ENCODE peak calls at places on chromosomes 2 and 18, in eight cellular contexts. One of them, this sample, is unnamed.
A peak's percentile ranks its signal among the peaks of the same experiment; 100 is the strongest.

GRCh38 chr2:85754313-85755095 is 713 bp downstream of the ATOH8 start:
- DNase-seq in psoas muscle: peak; percentile 71
- DNase-seq in HCT116: no peak
- DNase-seq in lower lobe of right lung: peak; percentile 69
- DNase-seq in adipocyte: peak; percentile 66
- DNase-seq in colonic mucosa: no peak
- DNase-seq in breast epithelium: no peak
- DNase-seq in heart left ventricle: no peak
- DNase-seq in this sample: peak; percentile 72

GRCh38 chr2:1550658-1551316 is 137.5 kb downstream of the TPO start:
- DNase-seq in lower lobe of right lung: peak; percentile 71
- DNase-seq in adipocyte: peak; percentile 66
- DNase-seq in colonic mucosa: peak; percentile 56
- DNase-seq in psoas muscle: peak; percentile 72
- DNase-seq in heart left ventricle: peak; percentile 56
- DNase-seq in HCT116: peak; percentile 18
- DNase-seq in breast epithelium: peak; percentile 63
- DNase-seq in this sample: no peak

GRCh38 chr2:120109186-120110061 is 96.5 kb downstream of the EPB41L5 start:
- DNase-seq in heart left ventricle: no peak
- DNase-seq in psoas muscle: no peak
- DNase-seq in breast epithelium: no peak
- DNase-seq in colonic mucosa: no peak
- DNase-seq in HCT116: peak; percentile 12
- DNase-seq in lower lobe of right lung: no peak
- DNase-seq in adipocyte: peak; percentile 59
- DNase-seq in this sample: no peak

GRCh38 chr2:15173506-15173905 is 387.6 kb downstream of the NBAS start:
- DNase-seq in breast epithelium: no peak
- DNase-seq in adipocyte: no peak
- DNase-seq in lower lobe of right lung: no peak
- DNase-seq in HCT116: no peak
- DNase-seq in psoas muscle: no peak
- DNase-seq in heart left ventricle: no peak
- DNase-seq in colonic mucosa: no peak
- DNase-seq in this sample: no peak

GRCh38 chr18:44464401-44465185 is 216.1 kb upstream of the SETBP1 start:
- DNase-seq in adipocyte: peak; percentile 59
- DNase-seq in breast epithelium: no peak
- DNase-seq in colonic mucosa: no peak
- DNase-seq in heart left ventricle: no peak
- DNase-seq in psoas muscle: no peak
- DNase-seq in lower lobe of right lung: no peak
- DNase-seq in HCT116: no peak
- DNase-seq in this sample: no peak

GRCh38 chr18:32383040-32383819 is 87.5 kb downstream of the GAREM1 start:
- DNase-seq in heart left ventricle: no peak
- DNase-seq in adipocyte: peak; percentile 84
- DNase-seq in psoas muscle: no peak
- DNase-seq in colonic mucosa: no peak
- DNase-seq in HCT116: peak; percentile 69
- DNase-seq in breast epithelium: no peak
- DNase-seq in lower lobe of right lung: no peak
- DNase-seq in this sample: no peak

GRCh38 chr2:15560404-15560987 is 638 bp downstream of the NBAS start:
- DNase-seq in breast epithelium: no peak
- DNase-seq in adipocyte: peak; percentile 72
- DNase-seq in psoas muscle: no peak
- DNase-seq in colonic mucosa: peak; percentile 18
- DNase-seq in heart left ventricle: no peak
- DNase-seq in lower lobe of right lung: no peak
- DNase-seq in HCT116: no peak
- DNase-seq in this sample: no peak

GRCh38 chr2:127128508-127128907 is 21.6 kb upstream of the BIN1 start:
- DNase-seq in psoas muscle: no peak
- DNase-seq in lower lobe of right lung: peak; percentile 78
- DNase-seq in heart left ventricle: peak; percentile 44
- DNase-seq in HCT116: peak; percentile 77
- DNase-seq in breast epithelium: no peak
- DNase-seq in adipocyte: no peak
- DNase-seq in colonic mucosa: peak; percentile 68
- DNase-seq in this sample: no peak

GRCh38 chr2:46216213-46216612 is 81.0 kb upstream of the EPAS1 start:
- DNase-seq in adipocyte: peak; percentile 32
- DNase-seq in colonic mucosa: no peak
- DNase-seq in breast epithelium: no peak
- DNase-seq in HCT116: no peak
- DNase-seq in psoas muscle: no peak
- DNase-seq in heart left ventricle: no peak
- DNase-seq in lower lobe of right lung: no peak
- DNase-seq in this sample: no peak

GRCh38 chr2:221997100-221997499 is 301.7 kb downstream of the PAX3 start:
- DNase-seq in colonic mucosa: no peak
- DNase-seq in heart left ventricle: no peak
- DNase-seq in HCT116: peak; percentile 43
- DNase-seq in adipocyte: peak; percentile 41
- DNase-seq in psoas muscle: no peak
- DNase-seq in breast epithelium: no peak
- DNase-seq in lower lobe of right lung: no peak
- DNase-seq in this sample: no peak

GRCh38 chr2:20232837-20233207 is 7.9 kb upstream of the SDC1 start:
- DNase-seq in psoas muscle: no peak
- DNase-seq in lower lobe of right lung: no peak
- DNase-seq in colonic mucosa: peak; percentile 21
- DNase-seq in adipocyte: no peak
- DNase-seq in HCT116: no peak
- DNase-seq in heart left ventricle: no peak
- DNase-seq in breast epithelium: no peak
- DNase-seq in this sample: no peak

GRCh38 chr2:98489971-98490962 is 45.6 kb downstream of the INPP4A start:
- DNase-seq in HCT116: no peak
- DNase-seq in lower lobe of right lung: no peak
- DNase-seq in adipocyte: no peak
- DNase-seq in colonic mucosa: no peak
- DNase-seq in psoas muscle: no peak
- DNase-seq in breast epithelium: no peak
- DNase-seq in heart left ventricle: no peak
- DNase-seq in this sample: no peak

GRCh38 chr18:14941256-14941655 is 193.3 kb downstream of the ANKRD30B start:
- DNase-seq in lower lobe of right lung: no peak
- DNase-seq in colonic mucosa: peak; percentile 78
- DNase-seq in heart left ventricle: no peak
- DNase-seq in breast epithelium: no peak
- DNase-seq in HCT116: no peak
- DNase-seq in psoas muscle: no peak
- DNase-seq in adipocyte: no peak
- DNase-seq in this sample: no peak

GRCh38 chr2:138504546-138505239 is 3.1 kb downstream of the SPOPL start:
- DNase-seq in psoas muscle: no peak
- DNase-seq in lower lobe of right lung: no peak
- DNase-seq in heart left ventricle: no peak
- DNase-seq in colonic mucosa: no peak
- DNase-seq in adipocyte: no peak
- DNase-seq in breast epithelium: no peak
- DNase-seq in HCT116: no peak
- DNase-seq in this sample: no peak

GRCh38 chr18:57579928-57580327 is 6.6 kb downstream of the FECH start:
- DNase-seq in HCT116: no peak
- DNase-seq in adipocyte: no peak
- DNase-seq in colonic mucosa: no peak
- DNase-seq in lower lobe of right lung: no peak
- DNase-seq in heart left ventricle: no peak
- DNase-seq in psoas muscle: no peak
- DNase-seq in breast epithelium: no peak
- DNase-seq in this sample: no peak

GRCh38 chr2:223026357-223027110 is 25.5 kb upstream of the KCNE4 start:
- DNase-seq in lower lobe of right lung: no peak
- DNase-seq in psoas muscle: no peak
- DNase-seq in adipocyte: peak; percentile 63
- DNase-seq in breast epithelium: no peak
- DNase-seq in heart left ventricle: no peak
- DNase-seq in colonic mucosa: no peak
- DNase-seq in HCT116: no peak
- DNase-seq in this sample: no peak

GRCh38 chr2:202090530-202090929 is 17.5 kb downstream of the KIAA2012 start:
- DNase-seq in psoas muscle: no peak
- DNase-seq in lower lobe of right lung: no peak
- DNase-seq in breast epithelium: no peak
- DNase-seq in colonic mucosa: no peak
- DNase-seq in HCT116: no peak
- DNase-seq in heart left ventricle: peak; percentile 53
- DNase-seq in adipocyte: no peak
- DNase-seq in this sample: no peak

DNA sequence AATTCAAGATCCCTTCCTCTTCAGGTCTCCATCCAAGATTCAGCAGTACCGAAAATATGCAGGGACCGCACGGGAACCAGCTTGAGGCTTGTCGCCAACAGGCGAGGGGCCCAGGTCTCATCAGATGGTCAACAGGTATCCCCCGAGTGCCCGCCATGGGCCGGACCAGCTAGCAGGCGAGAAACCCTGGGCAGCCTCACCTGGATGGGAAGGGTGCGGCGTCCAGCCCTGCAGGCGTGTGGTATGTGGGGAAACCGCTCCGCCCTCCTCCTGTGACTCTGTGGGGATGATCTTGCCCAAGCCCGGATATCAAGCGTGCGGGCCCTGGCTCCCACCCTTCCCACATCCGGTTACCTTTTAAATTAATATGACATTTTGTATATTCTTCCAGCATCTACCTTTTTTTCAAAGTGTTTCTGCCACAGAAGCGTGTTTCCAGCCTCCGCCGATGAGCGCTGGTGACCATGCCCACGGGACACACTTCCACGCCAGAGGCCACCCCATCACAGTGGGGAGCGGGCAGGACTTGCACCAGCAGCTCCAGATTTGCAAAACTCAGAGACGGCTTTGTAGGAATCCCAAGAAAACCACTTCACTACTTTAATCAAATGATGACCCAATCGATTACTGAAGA is 33.2 kb downstream of the ZNF516 start:
- DNase-seq in colonic mucosa: no peak
- DNase-seq in breast epithelium: no peak
- DNase-seq in adipocyte: no peak
- DNase-seq in lower lobe of right lung: no peak
- DNase-seq in psoas muscle: no peak
- DNase-seq in heart left ventricle: no peak
- DNase-seq in HCT116: no peak
- DNase-seq in this sample: no peak
- H3K4me1 ChIP-seq in colonic mucosa: no peaks in the 10 kb centered on the region
- H3K4me1 ChIP-seq in breast epithelium: peaks cover 13% of the 10 kb centered on the region
- H3K4me1 ChIP-seq in adipocyte: peaks cover 25% of the 10 kb centered on the region
- H3K4me1 ChIP-seq in lower lobe of right lung: peaks cover 9% of the 10 kb centered on the region
- H3K4me1 ChIP-seq in psoas muscle: peaks cover 27% of the 10 kb centered on the region
- H3K4me1 ChIP-seq in heart left ventricle: peaks cover 13% of the 10 kb centered on the region
- H3K4me1 ChIP-seq in HCT116: peaks cover 25% of the 10 kb centered on the region
- H3K4me1 ChIP-seq in this sample: peaks cover 18% of the 10 kb centered on the region

GRCh38 chr2:106137944-106138903 is 55.9 kb downstream of the UXS1 start:
- DNase-seq in colonic mucosa: no peak
- DNase-seq in adipocyte: no peak
- DNase-seq in breast epithelium: no peak
- DNase-seq in psoas muscle: no peak
- DNase-seq in heart left ventricle: no peak
- DNase-seq in lower lobe of right lung: no peak
- DNase-seq in HCT116: no peak
- DNase-seq in this sample: no peak
- H3K4me3 ChIP-seq in colonic mucosa: no peak overlapping the region
- H3K4me3 ChIP-seq in adipocyte: no peak overlapping the region
- H3K4me3 ChIP-seq in breast epithelium: no peak overlapping the region
- H3K4me3 ChIP-seq in psoas muscle: no peak overlapping the region
- H3K4me3 ChIP-seq in heart left ventricle: peak overlapping the region; percentile 15
- H3K4me3 ChIP-seq in lower lobe of right lung: no peak overlapping the region
- H3K4me3 ChIP-seq in HCT116: no peak overlapping the region
- H3K4me3 ChIP-seq in this sample: peak overlapping the region; percentile 39

GRCh38 chr2:42908538-42909200 is 116.3 kb upstream of the HAAO start:
- DNase-seq in colonic mucosa: no peak
- DNase-seq in adipocyte: peak; percentile 34
- DNase-seq in heart left ventricle: no peak
- DNase-seq in psoas muscle: no peak
- DNase-seq in lower lobe of right lung: no peak
- DNase-seq in HCT116: no peak
- DNase-seq in breast epithelium: no peak
- DNase-seq in this sample: no peak

GRCh38 chr2:42907835-42908234 is 115.5 kb upstream of the HAAO start:
- DNase-seq in colonic mucosa: no peak
- DNase-seq in adipocyte: no peak
- DNase-seq in psoas muscle: no peak
- DNase-seq in lower lobe of right lung: no peak
- DNase-seq in breast epithelium: no peak
- DNase-seq in heart left ventricle: no peak
- DNase-seq in HCT116: no peak
- DNase-seq in this sample: no peak

GRCh38 chr2:42909966-42910365 is 117.6 kb upstream of the HAAO start:
- DNase-seq in colonic mucosa: no peak
- DNase-seq in adipocyte: no peak
- DNase-seq in lower lobe of right lung: no peak
- DNase-seq in heart left ventricle: no peak
- DNase-seq in breast epithelium: no peak
- DNase-seq in HCT116: no peak
- DNase-seq in psoas muscle: no peak
- DNase-seq in this sample: no peak

GRCh38 chr2:42913280-42913878 is 121.0 kb upstream of the HAAO start:
- DNase-seq in adipocyte: no peak
- DNase-seq in psoas muscle: no peak
- DNase-seq in lower lobe of right lung: no peak
- DNase-seq in breast epithelium: no peak
- DNase-seq in heart left ventricle: no peak
- DNase-seq in HCT116: no peak
- DNase-seq in colonic mucosa: no peak
- DNase-seq in this sample: no peak

GRCh38 chr2:42910657-42911405 is 118.4 kb upstream of the HAAO start:
- DNase-seq in psoas muscle: no peak
- DNase-seq in breast epithelium: no peak
- DNase-seq in adipocyte: no peak
- DNase-seq in colonic mucosa: no peak
- DNase-seq in lower lobe of right lung: no peak
- DNase-seq in heart left ventricle: no peak
- DNase-seq in HCT116: no peak
- DNase-seq in this sample: no peak
- H3K4me1 ChIP-seq in psoas muscle: peaks cover 12% of the 10 kb centered on the region
- H3K4me1 ChIP-seq in breast epithelium: peaks cover 16% of the 10 kb centered on the region
- H3K4me1 ChIP-seq in adipocyte: peaks cover 36% of the 10 kb centered on the region
- H3K4me1 ChIP-seq in colonic mucosa: peaks cover 9% of the 10 kb centered on the region
- H3K4me1 ChIP-seq in lower lobe of right lung: peaks cover 52% of the 10 kb centered on the region
- H3K4me1 ChIP-seq in heart left ventricle: peaks cover 15% of the 10 kb centered on the region
- H3K4me1 ChIP-seq in HCT116: peaks cover 13% of the 10 kb centered on the region
- H3K4me1 ChIP-seq in this sample: peaks cover 71% of the 10 kb centered on the region

DNA sequence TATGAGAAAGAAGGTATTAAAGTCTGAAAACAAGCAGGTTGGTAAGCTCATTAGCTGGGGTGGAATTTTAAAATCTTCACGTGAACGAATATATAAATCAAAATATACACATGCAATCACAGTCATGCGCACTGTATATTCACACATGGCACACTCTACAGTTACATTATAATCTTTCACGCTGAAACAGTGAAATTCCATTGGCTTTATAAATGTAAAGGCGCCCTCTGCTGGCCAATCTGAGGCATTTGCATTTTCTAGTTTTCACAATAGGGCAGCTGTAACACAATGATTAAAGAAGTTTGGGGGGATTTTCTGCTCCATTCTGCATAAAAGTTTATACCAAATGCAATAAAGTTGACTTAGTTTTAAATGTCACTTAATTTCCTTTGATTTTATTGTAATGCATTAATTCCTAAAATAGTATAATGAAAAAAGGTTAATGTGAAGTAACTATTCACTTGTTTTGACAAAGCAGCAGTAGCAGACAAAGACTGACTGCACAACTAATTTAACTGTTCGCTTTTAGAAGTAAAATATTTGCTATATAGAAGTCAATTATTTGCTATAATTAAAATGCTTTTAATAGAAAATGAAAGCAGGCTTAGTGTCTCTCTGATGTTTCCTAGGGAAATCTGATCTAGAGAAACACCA is 17.2 kb downstream of the IFIH1 start:
- DNase-seq in lower lobe of right lung: peak; percentile 45
- DNase-seq in heart left ventricle: peak; percentile 36
- DNase-seq in breast epithelium: peak; percentile 52
- DNase-seq in psoas muscle: no peak
- DNase-seq in adipocyte: peak; percentile 92
- DNase-seq in colonic mucosa: no peak
- DNase-seq in HCT116: peak; percentile 41
- DNase-seq in this sample: peak; percentile 27
- H3K4me3 ChIP-seq in lower lobe of right lung: no peak overlapping the region
- H3K4me3 ChIP-seq in heart left ventricle: no peak overlapping the region
- H3K4me3 ChIP-seq in breast epithelium: no peak overlapping the region
- H3K4me3 ChIP-seq in psoas muscle: no peak overlapping the region
- H3K4me3 ChIP-seq in adipocyte: peak overlapping the region; percentile 55
- H3K4me3 ChIP-seq in colonic mucosa: no peak overlapping the region
- H3K4me3 ChIP-seq in HCT116: no peak overlapping the region
- H3K4me3 ChIP-seq in this sample: no peak overlapping the region